ENCODE peak calls at places on chromosomes 1 and 21, in six cellular contexts. S is H9, Q is IMR-90, J is H1, M is neuronal stem cell, V is trophoblast cell. X is an unnamed sample.

GRCh38 chr1:85623061-85623471 is 42.5 kb downstream of the CCN1 start:
- DNase-seq in J (no peak), V (peak; percentile 37), Q (peak; percentile 98), S (no peak), M (no peak), X (peak; percentile 80)

GRCh38 chr1:6108937-6109636 is 63.4 kb downstream of the KCNAB2 start:
- DNase-seq in Q (peak; percentile 40), S (peak; percentile 72), J (no peak), V (peak; percentile 17), M (no peak), X (no peak)

GRCh38 chr1:228289996-228290881 is 82.4 kb downstream of the OBSCN start:
- DNase-seq in J (no peak), Q (no peak), S (no peak), V (no peak), M (no peak), X (no peak)

GRCh38 chr1:216246577-216246976 is 176.7 kb downstream of the USH2A start:
- DNase-seq in M (no peak), S (no peak), V (no peak), J (no peak), Q (no peak), X (no peak)

GRCh38 chr21:45460611-45461368 is 55.8 kb downstream of the COL18A1 start:
- DNase-seq in S (no peak), V (no peak), Q (peak; percentile 91), M (no peak), J (no peak), X (peak; percentile 91)

GRCh38 chr1:112818990-112819689 is 104.0 kb upstream of the PPM1J start:
- DNase-seq in S (no peak), Q (peak; percentile 91), V (no peak), M (no peak), J (no peak), X (peak; percentile 81)

GRCh38 chr1:113146242-113147072 is 73.5 kb downstream of the LRIG2 start:
- DNase-seq in V (peak; percentile 77), J (no peak), M (no peak), S (no peak), Q (peak; percentile 11), X (peak; percentile 73)

GRCh38 chr1:237124856-237125462 is 83.0 kb downstream of the RYR2 start:
- DNase-seq in V (peak; percentile 4), Q (no peak), J (no peak), M (no peak), S (no peak), X (no peak)

GRCh38 chr21:33355996-33356395 is 31.2 kb downstream of the IFNAR1 start:
- DNase-seq in S (no peak), J (no peak), V (peak; percentile 97), M (no peak), Q (no peak), X (no peak)

GRCh38 chr1:27572019-27572678 is 31.8 kb downstream of the AHDC1 start:
- DNase-seq in Q (no peak), V (no peak), J (no peak), S (no peak), M (no peak), X (no peak)

GRCh38 chr1:73998348-73998959 is 199.5 kb downstream of the LRRIQ3 start:
- DNase-seq in Q (peak; percentile 32), M (no peak), V (no peak), S (no peak), J (no peak), X (peak; percentile 30)

GRCh38 chr21:25837545-25838263 is 102.9 kb downstream of the GABPA start:
- DNase-seq in V (no peak), M (no peak), J (no peak), Q (peak; percentile 89), S (no peak), X (peak; percentile 55)

GRCh38 chr1:7538849-7539771 is 232.0 kb upstream of the VAMP3 start:
- DNase-seq in Q (no peak), V (no peak), S (no peak), J (no peak), M (no peak), X (peak; percentile 61)

GRCh38 chr1:42173155-42173933 is 8.8 kb upstream of the GUCA2A start:
- DNase-seq in V (peak; percentile 57), Q (peak; percentile 28), M (peak; percentile 73), J (peak; percentile 91), S (peak; percentile 84), X (peak; percentile 44)

GRCh38 chr1:31675761-31676160 is 28.1 kb downstream of the COL16A1 start:
- DNase-seq in Q (no peak), M (no peak), S (no peak), J (no peak), V (peak; percentile 91), X (no peak)

GRCh38 chr1:205798577-205798976 is 14.4 kb downstream of the SLC41A1 start:
- DNase-seq in S (no peak), V (no peak), Q (no peak), J (no peak), M (no peak), X (no peak)

DNA sequence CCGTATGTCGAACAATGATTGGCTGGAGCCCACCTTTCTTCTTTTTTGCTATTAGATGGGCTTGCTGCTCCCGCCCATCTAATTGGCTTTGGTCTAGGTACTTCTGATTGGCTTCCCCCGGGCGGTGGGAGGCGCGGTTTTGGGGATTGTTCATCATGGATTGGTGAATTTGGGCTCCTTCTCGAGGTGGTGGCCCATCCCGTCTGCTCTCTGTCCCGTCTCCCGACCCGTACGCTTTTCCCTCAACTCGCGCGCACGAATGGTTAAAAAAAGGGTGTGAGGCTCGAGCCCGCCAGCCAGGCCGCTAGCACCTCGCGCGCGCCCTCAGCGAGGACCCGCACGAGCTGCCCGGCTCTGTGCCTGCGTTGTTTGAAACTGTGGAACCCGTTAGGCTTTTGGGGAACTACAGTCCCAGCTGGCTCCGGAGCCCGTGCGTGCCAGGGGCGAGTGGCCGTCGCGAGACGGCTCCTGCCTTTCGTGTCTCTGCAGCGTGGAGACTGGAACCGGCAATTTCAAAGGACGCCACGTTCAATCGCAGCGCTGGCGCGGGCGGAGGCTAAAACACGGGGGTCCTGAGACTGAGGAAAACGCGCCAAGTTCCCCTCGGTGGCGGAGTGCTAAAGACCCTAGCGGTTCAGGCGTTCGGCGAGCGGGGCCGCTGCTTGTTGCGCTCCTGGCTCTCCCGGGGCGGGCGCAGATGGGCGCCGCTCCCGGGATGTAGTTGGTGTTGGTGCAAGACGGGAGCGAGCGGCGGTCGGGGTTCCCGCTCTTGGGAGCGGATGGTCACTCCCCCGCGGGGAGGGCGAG is at the start of gene USP1:
- DNase-seq in S (peak; percentile 99), Q (peak; percentile 100), M (peak; percentile 99), V (peak; percentile 100), J (peak; percentile 91), X (peak; percentile 100)
- H3K14ac ChIP-seq in S (peak within 1 kb of the TSS; percentile 97), Q (peak within 1 kb of the TSS; percentile 98), M (peak within 1 kb of the TSS; percentile 99), V (peak within 1 kb of the TSS; percentile 92), J (peak within 1 kb of the TSS; percentile 91), X (peak within 1 kb of the TSS; percentile 93)

GRCh38 chr1:212044851-212045250 is 9.3 kb downstream of the DTL start:
- DNase-seq in Q (no peak), M (no peak), J (no peak), S (no peak), V (no peak), X (no peak)
- H2BK5ac ChIP-seq in Q (no peak overlapping the region), M (no peak overlapping the region), J (no peak overlapping the region), S (no peak overlapping the region), V (no peak overlapping the region), X (no peak overlapping the region)

DNA sequence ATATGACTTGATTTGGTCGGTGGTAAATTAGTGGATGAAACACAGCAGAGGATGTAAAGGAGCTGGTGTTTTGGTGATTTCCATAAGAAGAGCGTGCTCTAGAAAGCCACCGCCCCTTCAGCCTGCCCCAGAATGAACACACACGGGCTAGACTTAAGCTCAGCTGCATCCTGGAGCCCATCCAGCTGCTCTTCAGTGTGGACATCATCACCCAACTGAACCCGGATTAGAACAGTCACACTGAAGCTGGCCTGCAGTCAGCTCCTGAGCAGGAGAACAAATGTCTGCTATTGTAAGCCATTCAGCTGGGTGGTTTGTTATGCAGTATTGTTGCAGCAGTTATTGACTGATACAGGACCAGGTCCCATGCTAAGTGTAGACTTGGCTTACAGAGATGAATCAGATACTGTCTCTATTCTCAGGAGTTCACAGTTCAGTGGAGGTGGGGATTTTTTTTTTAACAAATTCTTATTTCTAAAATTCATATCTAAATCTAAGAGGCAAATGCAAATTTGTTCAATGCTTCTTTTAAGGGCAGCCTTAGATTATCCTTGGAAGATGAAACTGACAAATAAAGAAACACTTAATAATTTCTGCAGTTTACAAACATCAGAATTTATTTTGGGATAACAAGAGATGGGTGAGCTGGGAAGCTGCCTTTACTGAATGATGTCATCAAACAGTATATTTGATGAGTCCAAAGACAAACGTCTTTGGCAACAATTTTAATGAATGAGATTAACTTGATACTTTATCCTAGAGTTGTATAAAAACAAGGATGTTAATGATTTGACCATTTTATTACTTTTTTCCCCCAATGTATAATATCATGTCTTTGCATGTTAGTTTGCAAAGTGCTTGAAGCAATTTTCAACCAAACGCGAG is 251.2 kb downstream of the TRABD2B start:
- DNase-seq in J (no peak), M (no peak), V (no peak), S (no peak), Q (no peak), X (no peak)
- H3K14ac ChIP-seq in J (no peak overlapping the region), M (no peak overlapping the region), V (no peak overlapping the region), S (no peak overlapping the region), Q (no peak overlapping the region), X (no peak overlapping the region)

GRCh38 chr1:119275145-119275929 is 93.2 kb upstream of the HAO2 start:
- DNase-seq in V (peak; percentile 56), Q (peak; percentile 67), M (peak; percentile 52), J (peak; percentile 59), S (peak; percentile 54), X (peak; percentile 58)
- H2BK5ac ChIP-seq in V (no peak overlapping the region), Q (no peak overlapping the region), M (no peak overlapping the region), J (no peak overlapping the region), S (no peak overlapping the region), X (no peak overlapping the region)

GRCh38 chr1:29746076-29746665 is 509.8 kb downstream of the PTPRU start:
- DNase-seq in V (no peak), Q (no peak), J (no peak), S (no peak), M (no peak), X (no peak)
- H3K14ac ChIP-seq in V (no peak overlapping the region), Q (no peak overlapping the region), J (no peak overlapping the region), S (no peak overlapping the region), M (no peak overlapping the region), X (no peak overlapping the region)

GRCh38 chr1:214514819-214515383 is 36.5 kb downstream of the PTPN14 start:
- DNase-seq in J (no peak), V (no peak), S (no peak), M (peak; percentile 11), Q (no peak), X (no peak)
- H2BK5ac ChIP-seq in J (no peak overlapping the region), V (no peak overlapping the region), S (no peak overlapping the region), M (no peak overlapping the region), Q (no peak overlapping the region), X (peak overlapping the region; percentile 74)

GRCh38 chr1:63537940-63538339 is 14.6 kb downstream of the EFCAB7 start:
- DNase-seq in S (no peak), Q (peak; percentile 15), V (no peak), M (no peak), J (no peak), X (peak; percentile 8)

GRCh38 chr1:63534406-63534805 is 11.1 kb downstream of the EFCAB7 start:
- DNase-seq in M (no peak), S (no peak), J (no peak), Q (no peak), V (no peak), X (no peak)

GRCh38 chr1:63537006-63537405 is 13.7 kb downstream of the EFCAB7 start:
- DNase-seq in S (no peak), M (no peak), Q (no peak), V (no peak), J (no peak), X (no peak)

DNA sequence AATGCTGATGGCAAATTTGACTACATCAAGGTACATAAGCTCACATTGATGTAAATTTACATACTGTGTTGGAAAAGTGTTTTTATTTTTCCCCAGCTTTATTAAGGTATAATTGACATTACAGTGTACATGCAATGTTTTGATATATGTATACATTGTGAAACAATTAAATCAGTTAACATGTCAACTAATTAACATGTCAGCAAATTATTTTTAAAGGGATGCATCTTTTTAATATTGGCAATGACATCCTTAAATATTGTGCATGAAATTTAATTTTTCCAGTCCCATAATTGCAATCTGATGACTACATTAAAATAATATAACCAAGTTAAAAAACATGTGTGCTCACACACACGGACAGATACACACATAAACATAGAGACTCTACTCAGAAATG is 9.4 kb downstream of the EFCAB7 start:
- DNase-seq in S (no peak), J (no peak), M (no peak), Q (no peak), V (no peak), X (no peak)
- H3K14ac ChIP-seq in S (no peak overlapping the region), J (no peak overlapping the region), M (no peak overlapping the region), Q (no peak overlapping the region), V (no peak overlapping the region), X (no peak overlapping the region)

X was measured in mesenchymal stem cell.